ENCODE peak calls at places on chromosome 13, in five cellular contexts. R is effector memory CD4-positive, alpha-beta T cell; X is NCI-H526; I is M059J; K is AG10803. D is an unnamed sample.

GRCh38 chr13:100209857-100210580 is 121.1 kb downstream of the PCCA start:
- DNase-seq in X (no peak), R (no peak), K (peak), I (peak), D (no peak)

GRCh38 chr13:110520431-110521295 is 40.9 kb downstream of the RAB20 start:
- DNase-seq in X (no peak), K (peak), I (no peak), R (no peak), D (peak)

GRCh38 chr13:73334459-73334858 is 275.7 kb downstream of the KLF5 start:
- DNase-seq in K (peak), R (no peak), X (no peak), I (peak), D (no peak)

GRCh38 chr13:21676611-21677021 is 5.7 kb downstream of the FGF9 start:
- DNase-seq in R (no peak), I (no peak), X (peak), K (no peak), D (no peak)

GRCh38 chr13:91286317-91286716 is 61.2 kb upstream of the MIR17HG start:
- DNase-seq in R (no peak), X (no peak), K (no peak), I (no peak), D (no peak)

GRCh38 chr13:30713133-30713532 is 22.2 kb upstream of the ALOX5AP start:
- DNase-seq in K (peak), X (no peak), R (no peak), I (peak), D (no peak)

GRCh38 chr13:22027561-22027960 is 356.7 kb downstream of the FGF9 start:
- DNase-seq in I (no peak), R (no peak), X (no peak), K (no peak), D (no peak)

GRCh38 chr13:39935155-39935554 is 279.7 kb downstream of the COG6 start:
- DNase-seq in R (no peak), X (no peak), K (no peak), I (no peak), D (no peak)